ENCODE peak calls at places on chromosome 17, in four cellular contexts. One of them, this sample, is unnamed.

GRCh38 chr17:40284085-40284713 is 3.5 kb upstream of the CDC6 start:
- DNase-seq in HCT116: peak
- DNase-seq in SK-N-SH: no peak
- DNase-seq in H1: no peak
- DNase-seq in this sample: no peak

GRCh38 chr17:31085563-31085962 is 9.2 kb upstream of the NF1 start:
- DNase-seq in HCT116: no peak
- DNase-seq in SK-N-SH: no peak
- DNase-seq in H1: no peak
- DNase-seq in this sample: no peak

GRCh38 chr17:77828749-77829539 is 129.6 kb upstream of the TNRC6C start:
- DNase-seq in HCT116: no peak
- DNase-seq in SK-N-SH: no peak
- DNase-seq in H1: no peak
- DNase-seq in this sample: no peak

GRCh38 chr17:64496348-64496785 is 487 bp downstream of the POLG2 start:
- DNase-seq in HCT116: no peak
- DNase-seq in SK-N-SH: no peak
- DNase-seq in H1: no peak
- DNase-seq in this sample: no peak

GRCh38 chr17:76558210-76559095 is 18.6 kb downstream of the PRCD start:
- DNase-seq in HCT116: no peak
- DNase-seq in SK-N-SH: peak
- DNase-seq in H1: no peak
- DNase-seq in this sample: no peak

GRCh38 chr17:75442168-75443103 is 14.0 kb upstream of the TMEM94 start:
- DNase-seq in HCT116: no peak
- DNase-seq in SK-N-SH: no peak
- DNase-seq in H1: no peak
- DNase-seq in this sample: no peak

GRCh38 chr17:68704897-68705296 is 103.7 kb upstream of the FAM20A start:
- DNase-seq in HCT116: no peak
- DNase-seq in SK-N-SH: no peak
- DNase-seq in H1: no peak
- DNase-seq in this sample: no peak

GRCh38 chr17:44990994-44991393 is 22.9 kb upstream of the C1QL1 start:
- DNase-seq in HCT116: no peak
- DNase-seq in SK-N-SH: no peak
- DNase-seq in H1: no peak
- DNase-seq in this sample: no peak

GRCh38 chr17:18933102-18934058 is 18.6 kb upstream of the SLC5A10 start:
- DNase-seq in HCT116: no peak
- DNase-seq in SK-N-SH: no peak
- DNase-seq in H1: no peak
- DNase-seq in this sample: no peak

GRCh38 chr17:77140878-77141767 is at the start of gene SEC14L1:
- DNase-seq in HCT116: no peak
- DNase-seq in SK-N-SH: peak
- DNase-seq in H1: peak
- DNase-seq in this sample: no peak

GRCh38 chr17:67528751-67529436 is 151.8 kb downstream of the PITPNC1 start:
- DNase-seq in HCT116: peak
- DNase-seq in SK-N-SH: peak
- DNase-seq in H1: no peak
- DNase-seq in this sample: peak

GRCh38 chr17:2892305-2892971 is 96.2 kb downstream of the RAP1GAP2 start:
- DNase-seq in HCT116: peak
- DNase-seq in SK-N-SH: peak
- DNase-seq in H1: no peak
- DNase-seq in this sample: peak

GRCh38 chr17:15261063-15261817 is 3.9 kb downstream of the PMP22 start:
- DNase-seq in HCT116: no peak
- DNase-seq in SK-N-SH: peak
- DNase-seq in H1: no peak
- DNase-seq in this sample: no peak

GRCh38 chr17:20111538-20111937 is 102.4 kb downstream of the SPECC1 start:
- DNase-seq in HCT116: no peak
- DNase-seq in SK-N-SH: no peak
- DNase-seq in H1: no peak
- DNase-seq in this sample: no peak

GRCh38 chr17:78151514-78152008 is 5.4 kb downstream of the C17orf99 start:
- DNase-seq in HCT116: no peak
- DNase-seq in SK-N-SH: no peak
- DNase-seq in H1: no peak
- DNase-seq in this sample: no peak

GRCh38 chr17:9982159-9982558 is 77.1 kb upstream of the RCVRN start:
- DNase-seq in HCT116: peak
- DNase-seq in SK-N-SH: no peak
- DNase-seq in H1: peak
- DNase-seq in this sample: no peak

GRCh38 chr17:42200702-42201101 is 6.4 kb upstream of the GHDC start:
- DNase-seq in HCT116: no peak
- DNase-seq in SK-N-SH: peak
- DNase-seq in H1: no peak
- DNase-seq in this sample: no peak

GRCh38 chr17:64006361-64007088 is 8.4 kb downstream of the PRR29 start:
- DNase-seq in HCT116: no peak
- DNase-seq in SK-N-SH: peak
- DNase-seq in H1: no peak
- DNase-seq in this sample: no peak

GRCh38 chr17:39629894-39630293 is 3.1 kb downstream of the PPP1R1B start:
- DNase-seq in HCT116: no peak
- DNase-seq in SK-N-SH: no peak
- DNase-seq in H1: no peak
- DNase-seq in this sample: no peak

GRCh38 chr17:67666710-67667109 is 51.0 kb upstream of the NOL11 start:
- DNase-seq in HCT116: no peak
- DNase-seq in SK-N-SH: peak
- DNase-seq in H1: no peak
- DNase-seq in this sample: no peak

GRCh38 chr17:48544356-48545021 is 420 bp downstream of the HOXB2 start:
- DNase-seq in HCT116: no peak
- DNase-seq in SK-N-SH: no peak
- DNase-seq in H1: no peak
- DNase-seq in this sample: no peak

GRCh38 chr17:2361361-2361760 is 24.1 kb downstream of the SGSM2 start:
- DNase-seq in HCT116: no peak
- DNase-seq in SK-N-SH: peak
- DNase-seq in H1: no peak
- DNase-seq in this sample: no peak

GRCh38 chr17:10875984-10876555 is 38.2 kb upstream of the PIRT start:
- DNase-seq in HCT116: peak
- DNase-seq in SK-N-SH: peak
- DNase-seq in H1: no peak
- DNase-seq in this sample: peak

GRCh38 chr17:42112552-42113176 is at the start of gene DHX58:
- DNase-seq in HCT116: no peak
- DNase-seq in SK-N-SH: no peak
- DNase-seq in H1: no peak
- DNase-seq in this sample: no peak

GRCh38 chr17:15412606-15413005 is 54.8 kb downstream of the CDRT4 start:
- DNase-seq in HCT116: no peak
- DNase-seq in SK-N-SH: no peak
- DNase-seq in H1: no peak
- DNase-seq in this sample: no peak

GRCh38 chr17:234163-235047 is 53.0 kb upstream of the DOC2B start:
- DNase-seq in HCT116: no peak
- DNase-seq in SK-N-SH: no peak
- DNase-seq in H1: no peak
- DNase-seq in this sample: no peak

GRCh38 chr17:64177346-64178010 is 47.5 kb upstream of the ERN1 start:
- DNase-seq in HCT116: no peak
- DNase-seq in SK-N-SH: no peak
- DNase-seq in H1: no peak
- DNase-seq in this sample: no peak

GRCh38 chr17:40648326-40648968 is 829 bp upstream of the SMARCE1 start:
- DNase-seq in HCT116: no peak
- DNase-seq in SK-N-SH: no peak
- DNase-seq in H1: no peak
- DNase-seq in this sample: no peak

GRCh38 chr17:2860045-2860444 is 63.8 kb downstream of the RAP1GAP2 start:
- DNase-seq in HCT116: no peak
- DNase-seq in SK-N-SH: no peak
- DNase-seq in H1: no peak
- DNase-seq in this sample: no peak

GRCh38 chr17:59441459-59442096 is 110.1 kb downstream of the YPEL2 start:
- DNase-seq in HCT116: no peak
- DNase-seq in SK-N-SH: no peak
- DNase-seq in H1: no peak
- DNase-seq in this sample: no peak

GRCh38 chr17:59440757-59441458 is 109.5 kb downstream of the YPEL2 start:
- DNase-seq in HCT116: peak
- DNase-seq in SK-N-SH: peak
- DNase-seq in H1: peak
- DNase-seq in this sample: peak

GRCh38 chr17:59437766-59438165 is 106.3 kb downstream of the YPEL2 start:
- DNase-seq in HCT116: no peak
- DNase-seq in SK-N-SH: no peak
- DNase-seq in H1: no peak
- DNase-seq in this sample: no peak

GRCh38 chr17:59439261-59439660 is 107.8 kb downstream of the YPEL2 start:
- DNase-seq in HCT116: no peak
- DNase-seq in SK-N-SH: no peak
- DNase-seq in H1: no peak
- DNase-seq in this sample: no peak

GRCh38 chr17:59439711-59440110 is 108.3 kb downstream of the YPEL2 start:
- DNase-seq in HCT116: no peak
- DNase-seq in SK-N-SH: no peak
- DNase-seq in H1: no peak
- DNase-seq in this sample: no peak
- H3K27ac ChIP-seq in HCT116: no peak
- H3K27ac ChIP-seq in SK-N-SH: no peak
- H3K27ac ChIP-seq in H1: no peak
- H3K27ac ChIP-seq in this sample: no peak

DNA sequence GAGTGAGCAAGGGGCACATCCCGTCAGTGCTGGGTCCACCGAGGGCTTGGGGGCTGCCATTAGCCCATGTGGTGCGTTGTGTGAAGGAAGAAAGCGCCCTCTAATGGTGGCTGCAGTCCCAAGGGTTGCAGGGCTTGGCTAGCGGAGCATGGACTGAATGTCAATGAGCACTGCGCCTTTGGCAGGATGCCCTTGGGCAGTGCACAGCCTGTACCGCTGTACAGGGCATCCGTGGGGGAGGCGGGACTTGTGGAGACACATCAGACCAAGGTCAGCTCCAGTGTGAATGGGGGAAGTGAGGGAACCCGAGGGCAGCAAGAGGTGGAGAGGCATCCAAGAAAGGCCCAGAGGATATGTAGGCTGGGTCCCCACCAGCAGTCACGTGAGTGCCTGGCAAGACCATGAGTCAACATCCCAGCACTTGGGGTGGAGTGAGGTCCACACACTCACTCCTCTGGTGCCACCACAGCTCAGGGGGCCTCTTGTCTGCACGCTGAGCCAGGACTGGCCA is 75.5 kb upstream of the MED9 start:
- DNase-seq in HCT116: peak
- DNase-seq in SK-N-SH: no peak
- DNase-seq in H1: peak
- DNase-seq in this sample: no peak
- TF ChIP-seq SIN3A in HCT116: no peak
- TF ChIP-seq SIN3A in SK-N-SH: no peak
- TF ChIP-seq SIN3A in H1: no peak
- TF ChIP-seq SIN3A in this sample: no peak

GRCh38 chr17:28812980-28813377 is 29.6 kb downstream of the FAM222B start:
- DNase-seq in HCT116: no peak
- DNase-seq in SK-N-SH: peak
- DNase-seq in H1: no peak
- DNase-seq in this sample: no peak

GRCh38 chr17:28807925-28808641 is 34.5 kb downstream of the FAM222B start:
- DNase-seq in HCT116: peak
- DNase-seq in SK-N-SH: no peak
- DNase-seq in H1: no peak
- DNase-seq in this sample: peak

GRCh38 chr17:28812136-28812979 is 30.2 kb downstream of the FAM222B start:
- DNase-seq in HCT116: peak
- DNase-seq in SK-N-SH: peak
- DNase-seq in H1: peak
- DNase-seq in this sample: peak

GRCh38 chr17:28811594-28812135 is 30.9 kb downstream of the FAM222B start:
- DNase-seq in HCT116: peak
- DNase-seq in SK-N-SH: peak
- DNase-seq in H1: no peak
- DNase-seq in this sample: peak

GRCh38 chr17:28810437-28810836 is 32.2 kb downstream of the FAM222B start:
- DNase-seq in HCT116: no peak
- DNase-seq in SK-N-SH: no peak
- DNase-seq in H1: no peak
- DNase-seq in this sample: no peak
- H3K4me3 ChIP-seq in HCT116: no peak
- H3K4me3 ChIP-seq in SK-N-SH: no peak
- H3K4me3 ChIP-seq in H1: no peak
- H3K4me3 ChIP-seq in this sample: peak

DNA sequence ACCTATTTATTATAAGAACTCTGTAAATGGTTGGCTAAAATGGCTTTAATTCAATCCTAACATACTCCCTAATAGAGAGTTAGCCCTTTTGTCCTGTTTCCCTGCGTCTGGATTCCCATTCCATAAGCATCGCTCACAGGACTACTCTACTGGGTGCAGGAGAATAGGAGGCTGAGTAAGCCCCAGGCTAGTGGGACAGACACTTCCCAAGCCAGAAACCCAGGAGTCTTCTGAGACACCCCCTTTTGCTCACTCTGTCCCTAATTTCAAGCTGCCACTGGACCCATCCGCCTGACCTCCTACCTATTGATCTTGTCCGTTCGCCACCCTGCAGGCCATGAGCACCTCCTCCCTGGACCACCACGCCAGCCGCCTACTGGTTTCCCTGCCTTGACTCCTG is 16.7 kb upstream of the TOB1 start:
- DNase-seq in HCT116: peak
- DNase-seq in SK-N-SH: no peak
- DNase-seq in H1: no peak
- DNase-seq in this sample: no peak
- H3K27ac ChIP-seq in HCT116: no peak
- H3K27ac ChIP-seq in SK-N-SH: no peak
- H3K27ac ChIP-seq in H1: no peak
- H3K27ac ChIP-seq in this sample: no peak

DNA sequence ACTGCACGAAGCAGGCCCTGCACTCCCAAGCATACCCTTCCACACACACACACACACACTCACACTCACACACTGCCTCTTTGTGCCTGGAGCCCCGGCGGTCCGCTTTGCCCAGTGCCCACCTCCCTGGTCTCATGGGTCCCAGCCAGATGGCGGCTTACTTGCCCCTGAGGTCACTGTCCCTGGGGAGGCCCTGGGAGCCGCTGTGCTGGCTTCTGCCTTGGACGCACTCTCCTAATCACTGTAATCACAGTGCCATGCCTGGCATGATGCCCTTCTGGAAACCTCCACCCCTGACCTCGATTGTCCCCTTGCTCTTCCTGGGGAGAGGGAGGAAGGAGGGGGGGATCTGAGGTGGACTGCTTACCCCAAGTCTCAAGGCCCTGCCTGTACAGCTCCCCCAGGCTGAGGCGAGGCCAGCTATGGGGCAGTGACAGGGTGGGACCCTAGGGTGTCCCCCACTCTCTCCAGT is 36.0 kb downstream of the ARHGAP23 start:
- DNase-seq in HCT116: no peak
- DNase-seq in SK-N-SH: peak
- DNase-seq in H1: no peak
- DNase-seq in this sample: no peak
- TF ChIP-seq SIN3A in HCT116: no peak
- TF ChIP-seq SIN3A in SK-N-SH: no peak
- TF ChIP-seq SIN3A in H1: no peak
- TF ChIP-seq SIN3A in this sample: no peak

GRCh38 chr17:81160306-81160705 is 5.0 kb upstream of the PVALEF start:
- DNase-seq in HCT116: no peak
- DNase-seq in SK-N-SH: no peak
- DNase-seq in H1: no peak
- DNase-seq in this sample: no peak
- H3K4me3 ChIP-seq in HCT116: no peak
- H3K4me3 ChIP-seq in SK-N-SH: no peak
- H3K4me3 ChIP-seq in H1: no peak
- H3K4me3 ChIP-seq in this sample: no peak